ENCODE peak calls at places on chromosomes 5 and 9, in ten cellular contexts. B is esophagus squamous epithelium, O is upper lobe of right lung, J is neuronal stem cell, C is fibroblast of lung, T is keratinocyte, D is Panc1, L is heart left ventricle, G is body of pancreas, X is mesendoderm. U is an unnamed sample.

GRCh38 chr9:14433293-14433818 is 119.4 kb upstream of the NFIB start:
- DNase-seq in B (no peak), O (no peak), J (no peak), C (peak; percentile 48), T (no peak), D (no peak), L (no peak), G (no peak), X (no peak), U (no peak)

GRCh38 chr5:109156885-109157284 is 252.9 kb downstream of the PJA2 start:
- DNase-seq in B (no peak), O (no peak), J (no peak), C (no peak), T (no peak), D (no peak), L (no peak), G (no peak), X (no peak), U (no peak)

GRCh38 chr5:63351164-63351563 is 611.1 kb downstream of the HTR1A start:
- DNase-seq in B (no peak), O (no peak), J (no peak), C (peak; percentile 4), T (no peak), D (no peak), L (no peak), G (no peak), X (no peak), U (no peak)

GRCh38 chr5:68464424-68464823 is 248.9 kb downstream of the PIK3R1 start:
- DNase-seq in B (no peak), O (no peak), J (no peak), C (no peak), T (no peak), D (no peak), L (no peak), G (no peak), X (no peak), U (no peak)

GRCh38 chr5:143569722-143570567 is 166.5 kb upstream of the NR3C1 start:
- DNase-seq in B (no peak), O (no peak), J (no peak), C (no peak), T (no peak), D (no peak), L (no peak), G (no peak), X (peak; percentile 47), U (no peak)

GRCh38 chr9:122197334-122197872 is 31.4 kb downstream of the LHX6 start:
- DNase-seq in B (no peak), O (no peak), J (no peak), C (no peak), T (no peak), D (no peak), L (no peak), G (no peak), X (no peak), U (no peak)

GRCh38 chr9:119955276-119955675 is 586.0 kb upstream of the BRINP1 start:
- DNase-seq in B (no peak), O (no peak), J (no peak), C (no peak), T (no peak), D (no peak), L (no peak), G (no peak), X (no peak), U (no peak)

GRCh38 chr9:137382728-137383452 is 40.1 kb downstream of the EXD3 start:
- DNase-seq in B (no peak), O (peak; percentile 60), J (no peak), C (no peak), T (no peak), D (no peak), L (no peak), G (no peak), X (peak; percentile 68), U (no peak)

GRCh38 chr5:50440651-50441478 is at the start of gene EMB:
- DNase-seq in B (peak; percentile 23), O (peak; percentile 89), J (peak; percentile 57), C (peak; percentile 1), T (no peak), D (peak; percentile 27), L (peak; percentile 41), G (peak; percentile 53), X (peak; percentile 94), U (no peak)

GRCh38 chr9:75054373-75055001 is 26.4 kb upstream of the CARNMT1 start:
- DNase-seq in B (no peak), O (no peak), J (no peak), C (peak; percentile 7), T (no peak), D (no peak), L (no peak), G (no peak), X (no peak), U (no peak)

GRCh38 chr5:68408345-68408871 is 192.9 kb downstream of the PIK3R1 start:
- DNase-seq in B (no peak), O (no peak), J (no peak), C (no peak), T (no peak), D (no peak), L (no peak), G (no peak), X (no peak), U (no peak)

GRCh38 chr5:97078958-97079357 is 63.5 kb downstream of the LIX1 start:
- DNase-seq in B (no peak), O (no peak), J (no peak), C (peak; percentile 81), T (no peak), D (no peak), L (no peak), G (no peak), X (no peak), U (no peak)

GRCh38 chr5:111514087-111514486 is 1.8 kb upstream of the STARD4 start:
- DNase-seq in B (no peak), O (no peak), J (no peak), C (no peak), T (no peak), D (no peak), L (no peak), G (no peak), X (no peak), U (no peak)
- H3K27ac ChIP-seq in B (no peak overlapping the region), O (peak overlapping the region; percentile 90), J (peak overlapping the region; percentile 38), C (no peak overlapping the region), T (no peak overlapping the region), D (peak overlapping the region; percentile 53), L (no peak overlapping the region), G (no peak overlapping the region), X (no peak overlapping the region), U (no peak overlapping the region)

DNA sequence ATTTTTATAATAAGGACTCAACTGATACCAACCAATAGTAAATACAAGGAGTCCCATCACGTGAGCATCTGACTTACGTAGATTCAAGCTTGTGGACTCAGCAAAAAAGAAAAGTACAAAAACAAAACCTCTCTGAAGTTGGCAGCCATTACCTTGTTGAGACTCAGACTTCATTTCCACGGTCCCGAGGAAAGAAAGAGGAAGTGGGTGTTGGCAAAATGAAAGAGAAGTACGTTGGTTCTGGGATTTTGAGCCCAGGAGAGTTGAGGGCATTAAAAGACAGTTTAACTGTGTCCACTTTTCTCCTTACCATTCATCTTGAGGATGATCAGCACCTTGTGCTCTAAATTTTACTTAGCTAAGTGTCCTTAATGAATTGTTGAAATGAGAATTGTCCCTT is 26.7 kb downstream of the NCBP1 start:
- DNase-seq in B (no peak), O (no peak), J (no peak), C (no peak), T (no peak), D (no peak), L (no peak), G (no peak), X (no peak), U (no peak)
- H3K36me3 ChIP-seq in B (peaks cover 100% of the 10 kb centered on the region), O (peaks cover 99% of the 10 kb centered on the region), J (peaks cover 28% of the 10 kb centered on the region), C (peaks cover 8% of the 10 kb centered on the region), T (peaks cover 44% of the 10 kb centered on the region), D (peaks cover 30% of the 10 kb centered on the region), L (peaks cover 81% of the 10 kb centered on the region), G (peaks cover 14% of the 10 kb centered on the region), X (peaks cover 12% of the 10 kb centered on the region), U (peaks cover 94% of the 10 kb centered on the region)

GRCh38 chr9:83978992-83979811 is 813 bp downstream of the HNRNPK start:
- DNase-seq in B (peak; percentile 41), O (peak; percentile 93), J (peak; percentile 71), C (peak; percentile 85), T (no peak), D (no peak), L (peak; percentile 90), G (peak; percentile 84), X (peak; percentile 89), U (peak; percentile 69)
- H3K27ac ChIP-seq in B (peak overlapping the region; percentile 100), O (peak overlapping the region; percentile 97), J (peak overlapping the region; percentile 94), C (peak overlapping the region; percentile 100), T (peak overlapping the region; percentile 98), D (peak overlapping the region; percentile 95), L (peak overlapping the region; percentile 99), G (peak overlapping the region; percentile 98), X (peak overlapping the region; percentile 68), U (peak overlapping the region; percentile 99)

GRCh38 chr9:15498246-15499018 is 12.3 kb downstream of the PSIP1 start:
- DNase-seq in B (no peak), O (no peak), J (no peak), C (no peak), T (no peak), D (no peak), L (no peak), G (no peak), X (no peak), U (no peak)

GRCh38 chr9:15501179-15501578 is 9.6 kb downstream of the PSIP1 start:
- DNase-seq in B (no peak), O (no peak), J (no peak), C (peak; percentile 21), T (no peak), D (no peak), L (no peak), G (no peak), X (no peak), U (no peak)

GRCh38 chr9:15499108-15499507 is 11.7 kb downstream of the PSIP1 start:
- DNase-seq in B (no peak), O (no peak), J (no peak), C (no peak), T (no peak), D (no peak), L (no peak), G (no peak), X (no peak), U (no peak)

GRCh38 chr9:15505927-15506326 is 4.8 kb downstream of the PSIP1 start:
- DNase-seq in B (no peak), O (no peak), J (no peak), C (no peak), T (no peak), D (no peak), L (no peak), G (no peak), X (no peak), U (no peak)

GRCh38 chr9:15501803-15502202 is 9.0 kb downstream of the PSIP1 start:
- DNase-seq in B (no peak), O (no peak), J (no peak), C (no peak), T (no peak), D (no peak), L (no peak), G (no peak), X (no peak), U (no peak)
- H3K36me3 ChIP-seq in B (peaks cover 48% of the 10 kb centered on the region), O (peaks cover 33% of the 10 kb centered on the region), J (peaks cover 15% of the 10 kb centered on the region), C (peaks cover 3% of the 10 kb centered on the region), T (no peaks in the 10 kb centered on the region), D (peaks cover 3% of the 10 kb centered on the region), L (peaks cover 11% of the 10 kb centered on the region), G (no peaks in the 10 kb centered on the region), X (peaks cover 4% of the 10 kb centered on the region), U (peaks cover 9% of the 10 kb centered on the region)

DNA sequence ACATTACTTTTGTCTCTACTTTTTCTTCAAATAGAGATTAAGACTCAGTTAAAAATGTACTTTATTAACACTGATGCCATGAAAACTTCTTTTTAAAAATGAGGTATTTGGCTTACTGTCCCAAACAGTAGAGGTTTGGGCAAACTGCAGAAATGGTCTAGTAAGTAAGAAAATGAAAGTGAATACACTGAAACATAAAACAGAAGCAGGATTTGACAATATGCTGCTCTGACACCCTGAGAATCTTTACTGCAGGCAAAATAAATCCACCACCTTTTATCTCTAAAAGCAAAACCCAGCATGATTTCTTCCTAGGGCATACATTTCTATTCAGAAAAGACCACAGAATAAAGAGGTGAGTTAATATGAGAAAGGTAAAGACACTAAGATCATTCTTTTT is 86.2 kb downstream of the SLC38A9 start:
- DNase-seq in B (no peak), O (no peak), J (no peak), C (no peak), T (no peak), D (no peak), L (no peak), G (no peak), X (no peak), U (no peak)
- H3K27ac ChIP-seq in B (peak overlapping the region; percentile 38), O (no peak overlapping the region), J (no peak overlapping the region), C (no peak overlapping the region), T (no peak overlapping the region), D (no peak overlapping the region), L (no peak overlapping the region), G (no peak overlapping the region), X (no peak overlapping the region), U (no peak overlapping the region)